ENCODE peak calls at places on chromosomes 16 and 17, in five cellular contexts. V is transverse colon, T is GM12878, P is A549, Y is K562. K is an unnamed sample.

GRCh38 chr17:59387351-59388069 is 56.1 kb downstream of the YPEL2 start:
- DNase-seq in Y (no peak), T (no peak), P (no peak), V (no peak), K (no peak)

GRCh38 chr17:80678621-80679020 is 134.0 kb downstream of the RPTOR start:
- DNase-seq in P (no peak), V (no peak), T (no peak), Y (peak), K (peak)

GRCh38 chr16:16974192-16974591 is 496.6 kb downstream of the XYLT1 start:
- DNase-seq in P (no peak), Y (no peak), V (no peak), T (no peak), K (no peak)

GRCh38 chr16:8872967-8873865 is 4.4 kb upstream of the CARHSP1 start:
- DNase-seq in Y (no peak), T (no peak), V (no peak), P (no peak), K (no peak)

GRCh38 chr16:89621136-89621697 is 7.8 kb downstream of the DPEP1 start:
- DNase-seq in V (no peak), P (no peak), T (no peak), Y (no peak), K (no peak)

GRCh38 chr16:87728026-87728425 is 37.8 kb downstream of the KLHDC4 start:
- DNase-seq in Y (no peak), V (no peak), P (no peak), T (no peak), K (no peak)

GRCh38 chr17:45848405-45848804 is 3.7 kb downstream of the SPPL2C start:
- DNase-seq in P (no peak), Y (no peak), V (no peak), T (no peak), K (no peak)

GRCh38 chr17:38907930-38908675 is 17.3 kb upstream of the LASP1NB start:
- DNase-seq in T (no peak), V (no peak), P (no peak), Y (no peak), K (no peak)

GRCh38 chr16:51084074-51084928 is 66.8 kb downstream of the SALL1 start:
- DNase-seq in T (no peak), P (no peak), V (no peak), Y (no peak), K (peak)

GRCh38 chr17:28716740-28717577 is 709 bp downstream of the RAB34 start:
- DNase-seq in V (no peak), P (peak), T (no peak), Y (no peak), K (no peak)

GRCh38 chr16:65105173-65105572 is 16.7 kb downstream of the CDH11 start:
- DNase-seq in V (no peak), T (no peak), P (no peak), Y (no peak), K (no peak)

GRCh38 chr17:28344011-28344410 is 8.4 kb downstream of the TNFAIP1 start:
- DNase-seq in T (no peak), P (no peak), V (no peak), Y (no peak), K (no peak)

GRCh38 chr17:50547035-50547735 is at the start of gene SPATA20:
- DNase-seq in P (peak), T (peak), Y (peak), V (peak), K (peak)
- TF ChIP-seq POLR2A in P (peak), T (peak), Y (no peak), V (peak), K (peak)

DNA sequence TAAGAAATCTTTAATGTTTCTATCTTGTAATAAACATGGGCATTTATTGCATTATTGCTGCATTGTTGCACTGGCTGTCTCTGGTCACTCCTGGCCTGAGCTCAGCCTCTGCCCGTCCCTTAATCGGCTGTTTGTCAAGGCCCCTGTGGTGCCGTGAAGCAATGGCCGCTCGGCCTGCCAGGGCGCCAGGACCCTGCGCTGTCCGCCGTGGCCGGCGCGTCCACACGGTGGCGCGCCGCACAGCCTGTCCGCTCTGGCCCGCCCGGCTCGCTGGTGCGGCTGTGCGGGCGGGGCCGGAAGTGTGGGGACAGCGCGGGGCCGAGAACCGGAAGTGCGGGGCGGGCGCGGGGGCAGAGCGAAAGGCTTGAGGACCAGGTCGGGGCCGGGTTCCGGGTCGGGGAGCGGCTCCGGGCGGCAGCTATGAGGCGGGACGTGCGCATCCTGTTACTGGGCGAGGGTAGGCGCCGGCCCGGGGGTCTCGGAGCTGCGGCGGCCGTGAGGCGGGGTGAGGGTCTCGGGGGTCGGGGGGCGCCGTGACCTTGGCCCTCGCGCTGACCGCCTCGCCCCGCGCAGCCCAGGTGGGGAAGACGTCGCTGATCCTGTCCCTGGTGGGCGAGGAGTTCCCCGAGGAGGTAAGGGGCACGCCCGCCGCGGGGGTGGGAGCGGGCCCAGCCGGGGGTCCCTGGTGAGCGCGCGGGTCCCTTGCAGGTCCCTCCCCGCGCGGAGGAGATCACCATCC is at the start of gene RHOT2:
- DNase-seq in T (peak), P (peak), V (peak), Y (peak), K (peak)
- TF ChIP-seq POLR2A in T (peak), P (peak), V (peak), Y (peak), K (peak)

GRCh38 chr16:21260870-21261791 is 17.0 kb downstream of the CRYM start:
- DNase-seq in T (no peak), P (peak), V (peak), Y (peak), K (no peak)
- TF ChIP-seq POLR2A in T (no peak), P (no peak), V (no peak), Y (no peak), K (no peak)

GRCh38 chr17:44257815-44258750 is 9.9 kb downstream of the SLC4A1 start:
- DNase-seq in Y (no peak), T (no peak), P (no peak), V (no peak), K (no peak)

GRCh38 chr17:44255915-44256314 is 12.0 kb downstream of the SLC4A1 start:
- DNase-seq in V (no peak), P (no peak), Y (no peak), T (no peak), K (no peak)

GRCh38 chr17:44260296-44260695 is 7.6 kb downstream of the SLC4A1 start:
- DNase-seq in P (no peak), V (no peak), Y (peak), T (no peak), K (no peak)

GRCh38 chr17:44256671-44257070 is 11.3 kb downstream of the SLC4A1 start:
- DNase-seq in V (no peak), P (no peak), T (no peak), Y (no peak), K (no peak)

DNA sequence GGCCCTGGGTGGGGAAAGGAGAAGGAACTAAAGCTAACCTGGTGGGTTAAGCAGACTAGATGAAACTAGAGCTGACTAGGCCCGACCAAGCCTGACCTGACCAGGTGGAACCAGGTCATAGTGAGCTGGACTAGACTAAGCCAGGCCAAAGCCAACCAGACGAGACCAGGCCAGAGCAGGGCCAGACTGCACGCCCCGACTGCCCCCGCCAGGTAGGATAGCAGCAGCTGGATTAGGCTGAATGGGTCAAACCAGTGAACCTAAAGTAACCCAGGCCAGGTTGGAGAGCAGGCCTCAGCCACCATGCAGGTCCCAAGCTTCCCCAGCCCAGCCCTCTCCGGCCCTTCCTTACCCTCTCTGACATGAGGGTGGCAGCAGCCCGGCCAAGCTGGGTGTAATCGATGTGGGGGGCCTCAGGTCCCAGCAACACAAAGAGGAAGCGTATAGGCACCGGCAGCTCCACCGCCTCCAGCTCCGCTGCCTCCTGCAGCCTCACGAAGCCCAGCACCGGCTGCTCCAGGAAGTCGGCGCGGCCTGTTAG is 9.1 kb downstream of the SLC4A1 start:
- DNase-seq in P (no peak), V (no peak), T (no peak), Y (no peak), K (no peak)
- TF ChIP-seq POLR2A in P (no peak), V (no peak), T (no peak), Y (no peak), K (no peak)

GRCh38 chr17:5419356-5419958 is at the start of gene NUP88:
- DNase-seq in Y (peak), P (peak), V (peak), T (peak), K (peak)
- TF ChIP-seq POLR2A in Y (peak), P (peak), V (peak), T (peak), K (peak)